ENCODE peak calls at places on chromosomes 5 and 9, in five cellular contexts. K, R, Q, M and T are unnamed samples.

GRCh38 chr9:99266136-99267023 is 44.3 kb downstream of the SEC61B start:
- DNase-seq in K (no peak), Q (peak; percentile 72), M (peak; percentile 52), R (peak; percentile 71), T (peak; percentile 79)

GRCh38 chr5:169796731-169797130 is 159.7 kb downstream of the DOCK2 start:
- DNase-seq in R (no peak), Q (no peak), K (no peak), M (no peak), T (no peak)

GRCh38 chr9:88925471-88925870 is 65.8 kb upstream of the S1PR3 start:
- DNase-seq in K (no peak), Q (no peak), M (no peak), R (no peak), T (no peak)

GRCh38 chr5:37272564-37272963 is 23.4 kb upstream of the CPLANE1 start:
- DNase-seq in M (peak; percentile 50), R (no peak), Q (peak; percentile 66), K (no peak), T (no peak)

GRCh38 chr5:119191944-119192343 is 121.1 kb downstream of the DMXL1 start:
- DNase-seq in K (no peak), Q (no peak), R (no peak), M (no peak), T (no peak)

GRCh38 chr5:102891175-102891574 is 136.1 kb downstream of the PAM start:
- DNase-seq in M (no peak), K (no peak), R (no peak), Q (no peak), T (no peak)

GRCh38 chr9:109542922-109543321 is 44.8 kb upstream of the PTPN3 start:
- DNase-seq in Q (no peak), R (no peak), M (no peak), K (no peak), T (no peak)

GRCh38 chr9:99092643-99093491 is 12.0 kb upstream of the TGFBR1 start:
- DNase-seq in K (no peak), Q (no peak), M (no peak), R (no peak), T (no peak)

GRCh38 chr9:102867488-102867887 is 127.6 kb upstream of the CYLC2 start:
- DNase-seq in K (no peak), Q (peak; percentile 18), R (no peak), M (no peak), T (peak; percentile 4)

GRCh38 chr9:75907329-75907728 is 16.9 kb downstream of the PCSK5 start:
- DNase-seq in K (no peak), Q (no peak), M (no peak), R (no peak), T (no peak)

GRCh38 chr5:126808619-126809018 is 31.7 kb downstream of the LMNB1 start:
- DNase-seq in K (no peak), R (no peak), M (peak; percentile 33), Q (peak; percentile 61), T (peak; percentile 38)

GRCh38 chr5:133806847-133807246 is 161.6 kb downstream of the C5orf15 start:
- DNase-seq in Q (no peak), K (no peak), R (no peak), M (no peak), T (peak; percentile 83)

GRCh38 chr5:35061216-35061615 is 13.5 kb upstream of the AGXT2 start:
- DNase-seq in K (no peak), R (peak; percentile 18), Q (no peak), M (peak; percentile 48), T (no peak)

GRCh38 chr5:74870299-74871067 is 4.3 kb upstream of the FAM169A start:
- DNase-seq in K (no peak), Q (no peak), R (no peak), M (no peak), T (no peak)

GRCh38 chr5:76724871-76725270 is 8.9 kb downstream of the F2R start:
- DNase-seq in M (peak; percentile 36), K (no peak), Q (peak; percentile 32), R (no peak), T (no peak)

GRCh38 chr9:122961139-122961538 is 20.3 kb downstream of the RABGAP1 start:
- DNase-seq in Q (no peak), M (no peak), R (no peak), K (no peak), T (no peak)

GRCh38 chr9:20722221-20722620 is 38.2 kb downstream of the FOCAD start:
- DNase-seq in K (no peak), R (no peak), M (no peak), Q (peak; percentile 3), T (no peak)

GRCh38 chr9:69542048-69542447 is 130.1 kb downstream of the APBA1 start:
- DNase-seq in Q (no peak), M (no peak), K (no peak), R (no peak), T (peak; percentile 19)

GRCh38 chr9:17723656-17724055 is 144.8 kb downstream of the SH3GL2 start:
- DNase-seq in Q (no peak), R (no peak), K (no peak), M (no peak), T (peak; percentile 5)

GRCh38 chr5:10338996-10339903 is 14.2 kb upstream of the MARCHF6 start:
- DNase-seq in Q (no peak), R (peak; percentile 12), K (no peak), M (no peak), T (no peak)

GRCh38 chr9:79658926-79659325 is 87.2 kb downstream of the TLE4 start:
- DNase-seq in M (no peak), Q (no peak), K (no peak), R (no peak), T (no peak)